ENCODE peak calls at places on chromosomes 2 and 18, in five cellular contexts. K is prostate gland, A is A549, M is adrenal gland, D is thyroid gland. O is an unnamed sample.

GRCh38 chr2:130837175-130837810 is 579 bp downstream of the ARHGEF4 start:
- DNase-seq in M (no peak), A (no peak), D (peak; percentile 36), K (no peak), O (no peak)

GRCh38 chr2:138495384-138495783 is 6.2 kb upstream of the SPOPL start:
- DNase-seq in M (no peak), D (no peak), A (no peak), K (no peak), O (no peak)

GRCh38 chr2:1944986-1945385 is 200.7 kb upstream of the PXDN start:
- DNase-seq in D (no peak), A (no peak), K (no peak), M (no peak), O (no peak)

GRCh38 chr2:44723921-44724320 is 217.6 kb upstream of the SIX3 start:
- DNase-seq in M (no peak), D (no peak), A (no peak), K (no peak), O (no peak)

GRCh38 chr2:147135401-147135800 is 709.4 kb upstream of the ACVR2A start:
- DNase-seq in A (no peak), D (no peak), K (no peak), M (no peak), O (no peak)

GRCh38 chr2:7023542-7023941 is 106.3 kb downstream of the RNF144A start:
- DNase-seq in D (no peak), K (no peak), M (peak; percentile 91), A (no peak), O (no peak)

GRCh38 chr2:217165547-217165946 is 305.7 kb upstream of the TNP1 start:
- DNase-seq in M (no peak), A (no peak), K (no peak), D (no peak), O (no peak)

GRCh38 chr2:83055338-83056010 is 1403.6 kb downstream of the SUCLG1 start:
- DNase-seq in A (no peak), D (no peak), M (no peak), K (no peak), O (no peak)

GRCh38 chr2:160464996-160465395 is 28.6 kb downstream of the RBMS1 start:
- DNase-seq in M (no peak), A (no peak), K (no peak), D (no peak), O (no peak)

GRCh38 chr2:79640001-79640400 is 127.2 kb downstream of the CTNNA2 start:
- DNase-seq in A (no peak), K (no peak), M (no peak), D (no peak), O (no peak)

GRCh38 chr2:45342-46130 is 769 bp downstream of the FAM110C start:
- DNase-seq in K (no peak), D (peak; percentile 67), A (peak; percentile 15), M (no peak), O (no peak)

GRCh38 chr2:96602330-96602823 is 35.7 kb downstream of the KANSL3 start:
- DNase-seq in A (no peak), M (peak; percentile 31), D (peak; percentile 8), K (peak; percentile 11), O (no peak)

GRCh38 chr2:38549066-38549465 is 53.7 kb downstream of the HNRNPLL start:
- DNase-seq in K (no peak), M (no peak), A (no peak), D (no peak), O (no peak)

GRCh38 chr18:66813138-66813537 is 209.2 kb upstream of the CDH19 start:
- DNase-seq in M (no peak), A (no peak), K (no peak), D (no peak), O (no peak)

GRCh38 chr2:114940785-114941458 is 498.5 kb downstream of the DPP10 start:
- DNase-seq in K (no peak), D (no peak), M (no peak), A (no peak), O (no peak)

GRCh38 chr2:216882876-216883275 is 23.0 kb upstream of the TNP1 start:
- DNase-seq in A (no peak), K (no peak), D (no peak), M (no peak), O (no peak)

GRCh38 chr2:176986579-176986978 is 226.0 kb upstream of the HNRNPA3 start:
- DNase-seq in K (no peak), D (no peak), M (no peak), A (no peak), O (no peak)

GRCh38 chr2:225820828-225821227 is 421.3 kb downstream of the NYAP2 start:
- DNase-seq in M (no peak), K (no peak), A (no peak), D (no peak), O (no peak)

GRCh38 chr2:23505218-23505983 is 120.4 kb downstream of the KLHL29 start:
- DNase-seq in A (no peak), K (no peak), M (no peak), D (no peak), O (no peak)

GRCh38 chr2:105257981-105258380 is 16.4 kb downstream of the GPR45 start:
- DNase-seq in M (no peak), D (no peak), K (no peak), A (no peak), O (no peak)

GRCh38 chr2:138767101-138767500 is 13.1 kb downstream of the NXPH2 start:
- DNase-seq in D (no peak), M (no peak), K (no peak), A (no peak), O (no peak)

GRCh38 chr2:18178736-18179349 is 300.4 kb downstream of the KCNS3 start:
- DNase-seq in D (peak; percentile 35), M (peak; percentile 19), A (peak; percentile 16), K (peak; percentile 8), O (no peak)

GRCh38 chr2:62149708-62150107 is 46.2 kb upstream of the B3GNT2 start:
- DNase-seq in A (peak; percentile 6), K (no peak), M (peak; percentile 68), D (no peak), O (no peak)

GRCh38 chr2:143937563-143938346 is 582.2 kb downstream of the ZEB2 start:
- DNase-seq in K (no peak), A (no peak), D (no peak), M (no peak), O (no peak)

GRCh38 chr2:200077210-200077650 is 121.8 kb downstream of the MAIP1 start:
- DNase-seq in K (no peak), M (no peak), A (peak; percentile 12), D (no peak), O (no peak)

GRCh38 chr2:72146357-72147302 is 1.0 kb downstream of the CYP26B1 start:
- DNase-seq in M (peak; percentile 11), D (no peak), K (peak; percentile 4), A (no peak), O (peak; percentile 65)

GRCh38 chr2:159551811-159552210 is 64.5 kb downstream of the BAZ2B start:
- DNase-seq in A (no peak), K (no peak), D (no peak), M (no peak), O (no peak)

GRCh38 chr2:239273280-239274234 is 127.3 kb downstream of the HDAC4 start:
- DNase-seq in K (no peak), D (no peak), M (peak; percentile 33), A (no peak), O (no peak)

GRCh38 chr2:239276813-239277193 is 124.0 kb downstream of the HDAC4 start:
- DNase-seq in A (no peak), D (no peak), K (no peak), M (peak; percentile 5), O (no peak)

GRCh38 chr2:239274391-239275001 is 126.3 kb downstream of the HDAC4 start:
- DNase-seq in K (no peak), A (peak; percentile 74), M (peak; percentile 70), D (no peak), O (no peak)

GRCh38 chr2:239275871-239276812 is 124.7 kb downstream of the HDAC4 start:
- DNase-seq in K (no peak), M (peak; percentile 39), D (no peak), A (no peak), O (no peak)

DNA sequence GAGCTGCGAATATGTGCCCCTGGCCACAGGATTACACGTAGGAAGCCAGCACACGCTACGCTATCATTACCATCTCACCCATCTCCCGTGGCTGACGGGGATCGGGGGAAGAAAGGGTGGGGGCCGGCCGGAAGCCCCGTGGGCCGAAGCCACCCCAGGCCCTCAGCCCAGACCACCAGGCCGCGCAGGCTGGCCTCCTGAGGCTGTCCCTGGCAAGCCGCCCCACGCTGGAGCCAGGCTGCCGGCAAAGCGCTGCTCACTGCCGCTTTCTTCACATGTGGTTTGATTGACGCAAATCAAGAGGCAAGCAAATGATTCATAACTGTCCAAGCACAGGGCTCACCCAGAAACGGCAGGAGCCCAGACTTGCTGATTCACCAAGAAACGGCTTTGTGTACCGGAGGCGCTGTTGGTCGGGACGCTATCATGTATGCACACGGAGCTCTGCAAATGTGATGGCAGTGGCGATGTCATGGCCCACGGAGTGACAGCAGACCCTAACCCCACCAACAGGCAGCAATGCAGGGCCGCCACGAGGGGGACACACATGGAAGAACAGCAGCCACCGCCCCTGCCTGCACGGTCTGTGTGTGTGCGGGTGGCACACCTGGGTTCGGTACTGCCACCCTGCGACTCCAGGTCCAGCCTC is 125.7 kb downstream of the HDAC4 start:
- DNase-seq in A (peak; percentile 82), K (peak; percentile 47), M (peak; percentile 84), D (peak; percentile 27), O (no peak)
- TF ChIP-seq CTCF in A (peak; percentile 15), K (no peak), M (no peak), D (no peak), O (no peak)

GRCh38 chr2:125086313-125087184 is 1061.5 kb downstream of the CNTNAP5 start:
- DNase-seq in D (no peak), K (no peak), M (no peak), A (no peak), O (no peak)
- H3K4me3 ChIP-seq in D (no peak overlapping the region), K (no peak overlapping the region), M (no peak overlapping the region), A (no peak overlapping the region), O (no peak overlapping the region)

GRCh38 chr2:234952270-234953115 is 676 bp downstream of the SH3BP4 start:
- DNase-seq in M (peak; percentile 42), A (no peak), D (peak; percentile 47), K (no peak), O (no peak)

GRCh38 chr2:234950730-234951385 is 959 bp upstream of the SH3BP4 start:
- DNase-seq in K (peak; percentile 36), A (no peak), D (peak; percentile 44), M (no peak), O (no peak)

GRCh38 chr2:234949762-234950434 is 1.9 kb upstream of the SH3BP4 start:
- DNase-seq in D (peak; percentile 39), K (no peak), M (no peak), A (no peak), O (no peak)

GRCh38 chr2:234950435-234950729 is 1.4 kb upstream of the SH3BP4 start:
- DNase-seq in D (no peak), K (no peak), M (no peak), A (no peak), O (no peak)

GRCh38 chr2:234951386-234952269 is at the start of gene SH3BP4:
- DNase-seq in K (peak; percentile 92), M (peak; percentile 75), A (peak; percentile 63), D (peak; percentile 88), O (no peak)
- TF ChIP-seq POLR2A in K (peak; percentile 50), M (no peak), A (no peak), D (peak; percentile 76), O (peak; percentile 12)

DNA sequence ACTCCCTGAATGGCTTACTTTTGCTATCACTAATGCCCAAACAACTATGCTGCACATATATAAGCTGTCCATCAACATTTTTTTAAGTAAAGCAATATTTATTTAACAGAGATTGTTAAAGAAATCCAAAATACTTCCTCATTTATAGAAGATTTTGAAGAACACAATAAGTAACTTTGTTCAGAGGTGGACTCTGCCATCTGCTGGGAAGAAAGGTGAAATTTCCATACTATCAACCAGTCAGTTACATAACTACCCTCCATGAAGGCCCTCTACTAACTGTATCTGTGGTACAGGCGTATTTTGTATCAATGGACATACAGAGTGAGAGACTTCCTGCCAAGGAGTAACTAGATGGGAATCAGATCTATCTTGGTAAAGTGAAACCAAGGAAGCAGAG is 106.0 kb downstream of the DTNB start:
- DNase-seq in D (no peak), A (peak; percentile 40), M (no peak), K (no peak), O (no peak)
- TF ChIP-seq CTCF in D (peak; percentile 16), A (peak; percentile 82), M (peak; percentile 48), K (no peak), O (no peak)

O was measured in vagina.